ENCODE peak calls at places on chromosomes 13 and 19, in ten cellular contexts. One of them, this sample, is unnamed.

GRCh38 chr13:108154421-108154858 is 60.9 kb downstream of the LIG4 start:
- DNase-seq in kidney: no peak
- DNase-seq in stromal cell of bone marrow: no peak
- DNase-seq in NCI-H1417 treated with DMSO at 0.1 percent for 48 hours: no peak
- DNase-seq in activated B cell treated with CpG ODN at 0.5 μM for 24 hours: no peak
- DNase-seq in RCC 7860: no peak
- DNase-seq in HEK293T: no peak
- DNase-seq in astrocyte of the hippocampus: peak
- DNase-seq in cardiac fibroblast: no peak
- DNase-seq in left cardiac atrium: no peak
- DNase-seq in this sample: no peak

GRCh38 chr19:8988204-8988603 is 22.0 kb downstream of the MUC16 start:
- DNase-seq in NCI-H1417 treated with DMSO at 0.1 percent for 48 hours: no peak
- DNase-seq in kidney: no peak
- DNase-seq in cardiac fibroblast: no peak
- DNase-seq in stromal cell of bone marrow: no peak
- DNase-seq in left cardiac atrium: no peak
- DNase-seq in RCC 7860: no peak
- DNase-seq in astrocyte of the hippocampus: no peak
- DNase-seq in HEK293T: no peak
- DNase-seq in activated B cell treated with CpG ODN at 0.5 μM for 24 hours: no peak
- DNase-seq in this sample: peak

GRCh38 chr13:44437356-44438233 is 64.0 kb downstream of the SERP2 start:
- DNase-seq in HEK293T: no peak
- DNase-seq in astrocyte of the hippocampus: peak
- DNase-seq in left cardiac atrium: no peak
- DNase-seq in NCI-H1417 treated with DMSO at 0.1 percent for 48 hours: peak
- DNase-seq in RCC 7860: peak
- DNase-seq in kidney: no peak
- DNase-seq in cardiac fibroblast: peak
- DNase-seq in activated B cell treated with CpG ODN at 0.5 μM for 24 hours: no peak
- DNase-seq in stromal cell of bone marrow: no peak
- DNase-seq in this sample: no peak

GRCh38 chr19:17553256-17553655 is 2.2 kb upstream of the COLGALT1 start:
- DNase-seq in RCC 7860: no peak
- DNase-seq in astrocyte of the hippocampus: peak
- DNase-seq in cardiac fibroblast: peak
- DNase-seq in NCI-H1417 treated with DMSO at 0.1 percent for 48 hours: no peak
- DNase-seq in left cardiac atrium: peak
- DNase-seq in stromal cell of bone marrow: peak
- DNase-seq in kidney: no peak
- DNase-seq in HEK293T: no peak
- DNase-seq in activated B cell treated with CpG ODN at 0.5 μM for 24 hours: no peak
- DNase-seq in this sample: no peak

GRCh38 chr19:58520257-58520599 is 618 bp upstream of the ZBTB45 start:
- DNase-seq in HEK293T: no peak
- DNase-seq in RCC 7860: no peak
- DNase-seq in stromal cell of bone marrow: no peak
- DNase-seq in kidney: no peak
- DNase-seq in left cardiac atrium: no peak
- DNase-seq in NCI-H1417 treated with DMSO at 0.1 percent for 48 hours: no peak
- DNase-seq in cardiac fibroblast: no peak
- DNase-seq in activated B cell treated with CpG ODN at 0.5 μM for 24 hours: no peak
- DNase-seq in astrocyte of the hippocampus: no peak
- DNase-seq in this sample: no peak

GRCh38 chr13:114249062-114249461 is 14.4 kb downstream of the CDC16 start:
- DNase-seq in kidney: no peak
- DNase-seq in astrocyte of the hippocampus: no peak
- DNase-seq in left cardiac atrium: no peak
- DNase-seq in RCC 7860: no peak
- DNase-seq in HEK293T: no peak
- DNase-seq in NCI-H1417 treated with DMSO at 0.1 percent for 48 hours: peak
- DNase-seq in activated B cell treated with CpG ODN at 0.5 μM for 24 hours: no peak
- DNase-seq in cardiac fibroblast: no peak
- DNase-seq in stromal cell of bone marrow: no peak
- DNase-seq in this sample: no peak

GRCh38 chr19:48255376-48256303 is at the start of gene CARD8:
- DNase-seq in astrocyte of the hippocampus: peak
- DNase-seq in RCC 7860: peak
- DNase-seq in stromal cell of bone marrow: peak
- DNase-seq in activated B cell treated with CpG ODN at 0.5 μM for 24 hours: peak
- DNase-seq in cardiac fibroblast: peak
- DNase-seq in left cardiac atrium: peak
- DNase-seq in NCI-H1417 treated with DMSO at 0.1 percent for 48 hours: peak
- DNase-seq in kidney: peak
- DNase-seq in HEK293T: peak
- DNase-seq in this sample: no peak

GRCh38 chr19:17394891-17395415 is 957 bp upstream of the CCDC194 start:
- DNase-seq in activated B cell treated with CpG ODN at 0.5 μM for 24 hours: no peak
- DNase-seq in kidney: no peak
- DNase-seq in NCI-H1417 treated with DMSO at 0.1 percent for 48 hours: no peak
- DNase-seq in astrocyte of the hippocampus: peak
- DNase-seq in left cardiac atrium: peak
- DNase-seq in cardiac fibroblast: peak
- DNase-seq in stromal cell of bone marrow: peak
- DNase-seq in RCC 7860: peak
- DNase-seq in HEK293T: peak
- DNase-seq in this sample: no peak

GRCh38 chr19:17473041-17473440 is 2.7 kb downstream of the SLC27A1 start:
- DNase-seq in stromal cell of bone marrow: no peak
- DNase-seq in astrocyte of the hippocampus: peak
- DNase-seq in activated B cell treated with CpG ODN at 0.5 μM for 24 hours: no peak
- DNase-seq in left cardiac atrium: no peak
- DNase-seq in RCC 7860: no peak
- DNase-seq in NCI-H1417 treated with DMSO at 0.1 percent for 48 hours: no peak
- DNase-seq in cardiac fibroblast: peak
- DNase-seq in HEK293T: no peak
- DNase-seq in kidney: no peak
- DNase-seq in this sample: no peak

GRCh38 chr19:5953034-5953589 is 24.8 kb downstream of the RANBP3 start:
- DNase-seq in astrocyte of the hippocampus: no peak
- DNase-seq in activated B cell treated with CpG ODN at 0.5 μM for 24 hours: no peak
- DNase-seq in stromal cell of bone marrow: no peak
- DNase-seq in RCC 7860: peak
- DNase-seq in kidney: no peak
- DNase-seq in HEK293T: no peak
- DNase-seq in NCI-H1417 treated with DMSO at 0.1 percent for 48 hours: no peak
- DNase-seq in left cardiac atrium: no peak
- DNase-seq in cardiac fibroblast: peak
- DNase-seq in this sample: no peak

GRCh38 chr19:38670921-38671398 is 23.5 kb downstream of the ACTN4 start:
- DNase-seq in RCC 7860: no peak
- DNase-seq in HEK293T: no peak
- DNase-seq in astrocyte of the hippocampus: peak
- DNase-seq in cardiac fibroblast: no peak
- DNase-seq in stromal cell of bone marrow: no peak
- DNase-seq in left cardiac atrium: no peak
- DNase-seq in activated B cell treated with CpG ODN at 0.5 μM for 24 hours: no peak
- DNase-seq in NCI-H1417 treated with DMSO at 0.1 percent for 48 hours: no peak
- DNase-seq in kidney: peak
- DNase-seq in this sample: no peak

GRCh38 chr13:105817011-105817410 is 718.5 kb downstream of the EFNB2 start:
- DNase-seq in activated B cell treated with CpG ODN at 0.5 μM for 24 hours: no peak
- DNase-seq in astrocyte of the hippocampus: peak
- DNase-seq in RCC 7860: no peak
- DNase-seq in stromal cell of bone marrow: no peak
- DNase-seq in NCI-H1417 treated with DMSO at 0.1 percent for 48 hours: peak
- DNase-seq in left cardiac atrium: no peak
- DNase-seq in kidney: no peak
- DNase-seq in HEK293T: no peak
- DNase-seq in cardiac fibroblast: no peak
- DNase-seq in this sample: peak

GRCh38 chr19:12763100-12763499 is 11.5 kb downstream of the BEST2 start:
- DNase-seq in stromal cell of bone marrow: no peak
- DNase-seq in left cardiac atrium: no peak
- DNase-seq in RCC 7860: no peak
- DNase-seq in activated B cell treated with CpG ODN at 0.5 μM for 24 hours: no peak
- DNase-seq in NCI-H1417 treated with DMSO at 0.1 percent for 48 hours: no peak
- DNase-seq in astrocyte of the hippocampus: no peak
- DNase-seq in cardiac fibroblast: no peak
- DNase-seq in HEK293T: no peak
- DNase-seq in kidney: peak
- DNase-seq in this sample: no peak

GRCh38 chr13:110250258-110250891 is 56.6 kb downstream of the COL4A1 start:
- DNase-seq in NCI-H1417 treated with DMSO at 0.1 percent for 48 hours: no peak
- DNase-seq in activated B cell treated with CpG ODN at 0.5 μM for 24 hours: no peak
- DNase-seq in RCC 7860: peak
- DNase-seq in stromal cell of bone marrow: peak
- DNase-seq in left cardiac atrium: peak
- DNase-seq in kidney: peak
- DNase-seq in cardiac fibroblast: peak
- DNase-seq in HEK293T: no peak
- DNase-seq in astrocyte of the hippocampus: peak
- DNase-seq in this sample: no peak

GRCh38 chr13:32426191-32426980 is 1.5 kb downstream of the N4BP2L1 start:
- DNase-seq in stromal cell of bone marrow: no peak
- DNase-seq in astrocyte of the hippocampus: no peak
- DNase-seq in left cardiac atrium: no peak
- DNase-seq in kidney: no peak
- DNase-seq in RCC 7860: peak
- DNase-seq in activated B cell treated with CpG ODN at 0.5 μM for 24 hours: peak
- DNase-seq in NCI-H1417 treated with DMSO at 0.1 percent for 48 hours: no peak
- DNase-seq in cardiac fibroblast: peak
- DNase-seq in HEK293T: no peak
- DNase-seq in this sample: no peak

GRCh38 chr13:21149568-21149967 is 26.8 kb downstream of the SKA3 start:
- DNase-seq in kidney: no peak
- DNase-seq in HEK293T: no peak
- DNase-seq in cardiac fibroblast: peak
- DNase-seq in NCI-H1417 treated with DMSO at 0.1 percent for 48 hours: no peak
- DNase-seq in astrocyte of the hippocampus: no peak
- DNase-seq in activated B cell treated with CpG ODN at 0.5 μM for 24 hours: no peak
- DNase-seq in left cardiac atrium: no peak
- DNase-seq in stromal cell of bone marrow: no peak
- DNase-seq in RCC 7860: no peak
- DNase-seq in this sample: no peak

GRCh38 chr19:41699231-41699967 is 9.0 kb upstream of the CEACAM5 start:
- DNase-seq in NCI-H1417 treated with DMSO at 0.1 percent for 48 hours: no peak
- DNase-seq in kidney: peak
- DNase-seq in cardiac fibroblast: no peak
- DNase-seq in HEK293T: no peak
- DNase-seq in astrocyte of the hippocampus: no peak
- DNase-seq in stromal cell of bone marrow: no peak
- DNase-seq in RCC 7860: no peak
- DNase-seq in activated B cell treated with CpG ODN at 0.5 μM for 24 hours: peak
- DNase-seq in left cardiac atrium: no peak
- DNase-seq in this sample: no peak

GRCh38 chr19:6866646-6867255 is 20.6 kb upstream of the ADGRE1 start:
- DNase-seq in cardiac fibroblast: no peak
- DNase-seq in HEK293T: no peak
- DNase-seq in RCC 7860: peak
- DNase-seq in activated B cell treated with CpG ODN at 0.5 μM for 24 hours: no peak
- DNase-seq in stromal cell of bone marrow: no peak
- DNase-seq in NCI-H1417 treated with DMSO at 0.1 percent for 48 hours: no peak
- DNase-seq in left cardiac atrium: no peak
- DNase-seq in kidney: no peak
- DNase-seq in astrocyte of the hippocampus: no peak
- DNase-seq in this sample: no peak

GRCh38 chr19:30017172-30017571 is 75.1 kb downstream of the URI1 start:
- DNase-seq in HEK293T: no peak
- DNase-seq in NCI-H1417 treated with DMSO at 0.1 percent for 48 hours: no peak
- DNase-seq in cardiac fibroblast: no peak
- DNase-seq in RCC 7860: no peak
- DNase-seq in activated B cell treated with CpG ODN at 0.5 μM for 24 hours: no peak
- DNase-seq in astrocyte of the hippocampus: no peak
- DNase-seq in stromal cell of bone marrow: no peak
- DNase-seq in kidney: no peak
- DNase-seq in left cardiac atrium: no peak
- DNase-seq in this sample: no peak

GRCh38 chr13:71312923-71313322 is 554.1 kb downstream of the DACH1 start:
- DNase-seq in RCC 7860: no peak
- DNase-seq in kidney: no peak
- DNase-seq in astrocyte of the hippocampus: no peak
- DNase-seq in HEK293T: no peak
- DNase-seq in cardiac fibroblast: no peak
- DNase-seq in NCI-H1417 treated with DMSO at 0.1 percent for 48 hours: no peak
- DNase-seq in activated B cell treated with CpG ODN at 0.5 μM for 24 hours: no peak
- DNase-seq in left cardiac atrium: no peak
- DNase-seq in stromal cell of bone marrow: no peak
- DNase-seq in this sample: no peak

GRCh38 chr13:98880673-98881072 is 97.2 kb downstream of the DOCK9 start:
- DNase-seq in astrocyte of the hippocampus: no peak
- DNase-seq in NCI-H1417 treated with DMSO at 0.1 percent for 48 hours: no peak
- DNase-seq in RCC 7860: no peak
- DNase-seq in cardiac fibroblast: no peak
- DNase-seq in activated B cell treated with CpG ODN at 0.5 μM for 24 hours: no peak
- DNase-seq in left cardiac atrium: no peak
- DNase-seq in kidney: no peak
- DNase-seq in HEK293T: no peak
- DNase-seq in stromal cell of bone marrow: no peak
- DNase-seq in this sample: no peak

GRCh38 chr19:52689804-52690394 is 44.9 kb downstream of the ZNF611 start:
- DNase-seq in RCC 7860: no peak
- DNase-seq in HEK293T: peak
- DNase-seq in activated B cell treated with CpG ODN at 0.5 μM for 24 hours: peak
- DNase-seq in NCI-H1417 treated with DMSO at 0.1 percent for 48 hours: no peak
- DNase-seq in kidney: peak
- DNase-seq in astrocyte of the hippocampus: peak
- DNase-seq in left cardiac atrium: peak
- DNase-seq in cardiac fibroblast: no peak
- DNase-seq in stromal cell of bone marrow: no peak
- DNase-seq in this sample: no peak

GRCh38 chr19:44003461-44004134 is 841 bp downstream of the ZNF230 start:
- DNase-seq in stromal cell of bone marrow: no peak
- DNase-seq in activated B cell treated with CpG ODN at 0.5 μM for 24 hours: peak
- DNase-seq in kidney: peak
- DNase-seq in RCC 7860: peak
- DNase-seq in astrocyte of the hippocampus: peak
- DNase-seq in HEK293T: peak
- DNase-seq in NCI-H1417 treated with DMSO at 0.1 percent for 48 hours: no peak
- DNase-seq in cardiac fibroblast: peak
- DNase-seq in left cardiac atrium: no peak
- DNase-seq in this sample: no peak